ENCODE peak calls at places on chromosome 15, in six cellular contexts. One of them, this sample, is unnamed.

GRCh38 chr15:48899793-48900192 is 21.9 kb downstream of the EID1 start:
- DNase-seq in HepG2: no peak
- DNase-seq in K562: no peak
- DNase-seq in GM12891: no peak
- DNase-seq in SK-N-SH: no peak
- DNase-seq in GM12878: no peak
- DNase-seq in this sample: no peak

GRCh38 chr15:83436513-83437158 is 10.5 kb upstream of the SH3GL3 start:
- DNase-seq in GM12891: no peak
- DNase-seq in K562: peak; percentile 22
- DNase-seq in SK-N-SH: peak; percentile 42
- DNase-seq in GM12878: no peak
- DNase-seq in HepG2: peak; percentile 7
- DNase-seq in this sample: no peak

GRCh38 chr15:31212286-31212685 is 110.8 kb upstream of the TRPM1 start:
- DNase-seq in HepG2: no peak
- DNase-seq in GM12878: no peak
- DNase-seq in GM12891: no peak
- DNase-seq in K562: no peak
- DNase-seq in SK-N-SH: no peak
- DNase-seq in this sample: no peak

GRCh38 chr15:22811640-22812039 is 25.2 kb downstream of the NIPA1 start:
- DNase-seq in K562: no peak
- DNase-seq in HepG2: peak; percentile 39
- DNase-seq in GM12891: no peak
- DNase-seq in GM12878: no peak
- DNase-seq in SK-N-SH: no peak
- DNase-seq in this sample: no peak

GRCh38 chr15:93459396-93459795 is 370.4 kb upstream of the RGMA start:
- DNase-seq in HepG2: no peak
- DNase-seq in GM12878: no peak
- DNase-seq in K562: no peak
- DNase-seq in SK-N-SH: no peak
- DNase-seq in GM12891: no peak
- DNase-seq in this sample: no peak

GRCh38 chr15:56464893-56465520 is at the start of gene MNS1:
- DNase-seq in SK-N-SH: peak; percentile 93
- DNase-seq in GM12891: peak; percentile 74
- DNase-seq in GM12878: peak; percentile 95
- DNase-seq in K562: peak; percentile 83
- DNase-seq in HepG2: peak; percentile 83
- DNase-seq in this sample: peak; percentile 69

GRCh38 chr15:26910715-26911114 is 43.9 kb downstream of the GABRA5 start:
- DNase-seq in SK-N-SH: no peak
- DNase-seq in K562: no peak
- DNase-seq in HepG2: peak; percentile 5
- DNase-seq in GM12878: no peak
- DNase-seq in GM12891: no peak
- DNase-seq in this sample: no peak

GRCh38 chr15:65056868-65057548 is 10.8 kb downstream of the RASL12 start:
- DNase-seq in K562: no peak
- DNase-seq in GM12891: no peak
- DNase-seq in HepG2: peak; percentile 96
- DNase-seq in SK-N-SH: peak; percentile 12
- DNase-seq in GM12878: no peak
- DNase-seq in this sample: no peak

GRCh38 chr15:89356634-89357298 is 22.1 kb upstream of the POLG start:
- DNase-seq in GM12878: no peak
- DNase-seq in HepG2: no peak
- DNase-seq in GM12891: no peak
- DNase-seq in K562: no peak
- DNase-seq in SK-N-SH: peak; percentile 79
- DNase-seq in this sample: no peak

GRCh38 chr15:100284191-100284590 is 57.6 kb downstream of the ADAMTS17 start:
- DNase-seq in SK-N-SH: no peak
- DNase-seq in HepG2: no peak
- DNase-seq in GM12891: no peak
- DNase-seq in GM12878: no peak
- DNase-seq in K562: no peak
- DNase-seq in this sample: no peak

GRCh38 chr15:96123028-96123400 is 207.5 kb upstream of the NR2F2 start:
- DNase-seq in GM12891: no peak
- DNase-seq in GM12878: no peak
- DNase-seq in HepG2: peak; percentile 68
- DNase-seq in SK-N-SH: no peak
- DNase-seq in K562: no peak
- DNase-seq in this sample: no peak

GRCh38 chr15:91917991-91918390 is 64.5 kb downstream of the SLCO3A1 start:
- DNase-seq in GM12878: no peak
- DNase-seq in HepG2: no peak
- DNase-seq in SK-N-SH: no peak
- DNase-seq in K562: no peak
- DNase-seq in GM12891: no peak
- DNase-seq in this sample: no peak

GRCh38 chr15:75177360-75178071 is 24.2 kb upstream of the C15orf39 start:
- DNase-seq in SK-N-SH: peak; percentile 48
- DNase-seq in K562: no peak
- DNase-seq in GM12891: no peak
- DNase-seq in GM12878: no peak
- DNase-seq in HepG2: no peak
- DNase-seq in this sample: no peak

GRCh38 chr15:96340348-96340610 is 9.8 kb downstream of the NR2F2 start:
- DNase-seq in GM12878: no peak
- DNase-seq in HepG2: no peak
- DNase-seq in K562: no peak
- DNase-seq in SK-N-SH: no peak
- DNase-seq in GM12891: no peak
- DNase-seq in this sample: no peak

GRCh38 chr15:29888651-29889050 is 66.4 kb upstream of the TJP1 start:
- DNase-seq in HepG2: no peak
- DNase-seq in GM12878: no peak
- DNase-seq in GM12891: no peak
- DNase-seq in K562: no peak
- DNase-seq in SK-N-SH: no peak
- DNase-seq in this sample: no peak

GRCh38 chr15:36958611-36959010 is 141.7 kb downstream of the MEIS2 start:
- DNase-seq in GM12878: no peak
- DNase-seq in HepG2: no peak
- DNase-seq in K562: no peak
- DNase-seq in GM12891: no peak
- DNase-seq in SK-N-SH: no peak
- DNase-seq in this sample: no peak

GRCh38 chr15:58065445-58066041 is at the start of gene ALDH1A2:
- DNase-seq in HepG2: no peak
- DNase-seq in K562: peak; percentile 74
- DNase-seq in GM12878: no peak
- DNase-seq in SK-N-SH: peak; percentile 64
- DNase-seq in GM12891: no peak
- DNase-seq in this sample: no peak

GRCh38 chr15:74837482-74837881 is 5.5 kb downstream of the ULK3 start:
- DNase-seq in HepG2: no peak
- DNase-seq in K562: no peak
- DNase-seq in GM12878: no peak
- DNase-seq in SK-N-SH: no peak
- DNase-seq in GM12891: no peak
- DNase-seq in this sample: no peak

GRCh38 chr15:67174446-67174845 is 80.0 kb downstream of the AAGAB start:
- DNase-seq in HepG2: no peak
- DNase-seq in K562: no peak
- DNase-seq in GM12878: no peak
- DNase-seq in GM12891: no peak
- DNase-seq in SK-N-SH: no peak
- DNase-seq in this sample: no peak

GRCh38 chr15:67175643-67176071 is 78.8 kb downstream of the AAGAB start:
- DNase-seq in GM12878: peak; percentile 8
- DNase-seq in GM12891: no peak
- DNase-seq in K562: no peak
- DNase-seq in SK-N-SH: no peak
- DNase-seq in HepG2: no peak
- DNase-seq in this sample: no peak

GRCh38 chr15:67173786-67174185 is 80.7 kb downstream of the AAGAB start:
- DNase-seq in GM12891: no peak
- DNase-seq in SK-N-SH: no peak
- DNase-seq in HepG2: no peak
- DNase-seq in K562: no peak
- DNase-seq in GM12878: no peak
- DNase-seq in this sample: no peak

GRCh38 chr15:67176195-67176971 is 78.1 kb downstream of the AAGAB start:
- DNase-seq in HepG2: no peak
- DNase-seq in K562: no peak
- DNase-seq in GM12878: no peak
- DNase-seq in SK-N-SH: peak; percentile 56
- DNase-seq in GM12891: no peak
- DNase-seq in this sample: no peak

DNA sequence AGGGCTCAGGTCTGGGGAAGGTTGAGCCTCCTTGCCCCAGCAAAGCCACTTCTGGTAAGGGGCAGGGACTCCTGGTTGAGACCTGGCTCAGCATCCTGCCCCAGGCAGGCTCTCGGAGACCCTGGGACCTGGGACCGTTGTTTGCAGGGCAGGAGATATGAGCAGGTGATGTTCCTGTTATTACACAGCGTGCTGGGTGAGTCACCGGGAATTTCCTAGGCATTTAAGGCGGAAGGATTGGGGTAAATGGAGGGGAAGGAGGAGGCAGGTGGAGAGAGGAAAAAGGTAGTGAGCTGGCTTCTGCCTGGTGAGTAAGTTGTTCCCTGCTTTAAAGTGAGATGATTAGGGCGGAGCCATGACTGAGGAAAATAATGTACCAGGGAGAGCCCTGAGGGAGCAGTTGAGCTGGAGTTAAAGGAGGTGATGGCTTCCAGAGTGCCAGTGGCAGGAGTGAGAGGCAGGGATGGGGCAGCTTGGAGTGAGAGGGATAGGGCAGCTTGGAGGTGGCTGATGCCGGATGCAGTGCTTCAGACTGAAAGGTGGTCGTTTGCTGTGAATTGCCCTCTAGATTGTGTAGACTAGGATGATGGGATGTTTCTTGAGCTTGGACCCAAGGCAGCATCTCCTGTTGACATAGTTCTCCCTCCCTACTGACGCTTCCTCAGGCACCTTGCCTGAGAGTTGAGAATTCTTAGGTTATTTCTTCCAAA is 79.4 kb downstream of the AAGAB start:
- DNase-seq in SK-N-SH: peak; percentile 58
- DNase-seq in GM12891: no peak
- DNase-seq in HepG2: no peak
- DNase-seq in K562: no peak
- DNase-seq in GM12878: no peak
- DNase-seq in this sample: no peak
- TF ChIP-seq TAF1 in SK-N-SH: no peak
- TF ChIP-seq TAF1 in GM12891: no peak
- TF ChIP-seq TAF1 in HepG2: no peak
- TF ChIP-seq TAF1 in K562: no peak
- TF ChIP-seq TAF1 in GM12878: no peak
- TF ChIP-seq TAF1 in this sample: no peak

DNA sequence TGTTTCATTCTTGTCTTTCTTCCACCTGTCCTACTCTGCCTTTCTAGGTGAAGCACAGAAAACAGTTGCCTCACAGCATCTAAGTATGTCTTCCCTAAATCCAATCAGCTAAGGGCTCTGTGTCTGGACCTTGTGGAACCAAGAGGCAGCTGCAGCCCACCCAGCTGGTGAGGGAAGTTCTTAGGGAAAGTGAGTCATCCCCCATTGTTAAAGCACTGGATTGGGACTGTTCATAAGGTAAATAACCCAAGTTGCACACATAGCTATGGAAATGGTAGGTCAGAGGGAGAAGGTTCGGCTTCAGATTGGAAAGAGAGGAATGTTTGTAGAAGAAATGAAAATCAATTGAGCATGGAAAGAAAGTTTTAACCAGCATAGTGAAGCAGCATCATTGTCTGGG is 18.0 kb upstream of the ARNT2 start:
- DNase-seq in GM12891: no peak
- DNase-seq in K562: no peak
- DNase-seq in GM12878: no peak
- DNase-seq in HepG2: no peak
- DNase-seq in SK-N-SH: no peak
- DNase-seq in this sample: no peak
- TF ChIP-seq POLR2AphosphoS5 in GM12891: no peak
- TF ChIP-seq POLR2AphosphoS5 in K562: no peak
- TF ChIP-seq POLR2AphosphoS5 in GM12878: no peak
- TF ChIP-seq POLR2AphosphoS5 in HepG2: no peak
- TF ChIP-seq POLR2AphosphoS5 in SK-N-SH: no peak
- TF ChIP-seq POLR2AphosphoS5 in this sample: no peak

GRCh38 chr15:66115568-66116206 is 137.9 kb downstream of the MEGF11 start:
- DNase-seq in K562: no peak
- DNase-seq in GM12878: no peak
- DNase-seq in SK-N-SH: no peak
- DNase-seq in GM12891: no peak
- DNase-seq in HepG2: no peak
- DNase-seq in this sample: no peak
- TF ChIP-seq TAF1 in K562: no peak
- TF ChIP-seq TAF1 in GM12878: no peak
- TF ChIP-seq TAF1 in SK-N-SH: no peak
- TF ChIP-seq TAF1 in GM12891: no peak
- TF ChIP-seq TAF1 in HepG2: no peak
- TF ChIP-seq TAF1 in this sample: no peak

GRCh38 chr15:52292780-52293392 is 2.7 kb downstream of the MYO5C start:
- DNase-seq in K562: no peak
- DNase-seq in GM12891: no peak
- DNase-seq in SK-N-SH: no peak
- DNase-seq in HepG2: no peak
- DNase-seq in GM12878: no peak
- DNase-seq in this sample: no peak

GRCh38 chr15:52294881-52295420 is 653 bp downstream of the MYO5C start:
- DNase-seq in HepG2: peak; percentile 47
- DNase-seq in GM12878: no peak
- DNase-seq in SK-N-SH: peak; percentile 70
- DNase-seq in GM12891: no peak
- DNase-seq in K562: no peak
- DNase-seq in this sample: no peak

GRCh38 chr15:52291204-52291603 is 4.4 kb downstream of the MYO5C start:
- DNase-seq in SK-N-SH: no peak
- DNase-seq in GM12891: peak; percentile 25
- DNase-seq in HepG2: no peak
- DNase-seq in GM12878: peak; percentile 7
- DNase-seq in K562: no peak
- DNase-seq in this sample: no peak

GRCh38 chr15:52290800-52291199 is 4.8 kb downstream of the MYO5C start:
- DNase-seq in GM12878: no peak
- DNase-seq in GM12891: no peak
- DNase-seq in SK-N-SH: no peak
- DNase-seq in K562: no peak
- DNase-seq in HepG2: no peak
- DNase-seq in this sample: no peak

DNA sequence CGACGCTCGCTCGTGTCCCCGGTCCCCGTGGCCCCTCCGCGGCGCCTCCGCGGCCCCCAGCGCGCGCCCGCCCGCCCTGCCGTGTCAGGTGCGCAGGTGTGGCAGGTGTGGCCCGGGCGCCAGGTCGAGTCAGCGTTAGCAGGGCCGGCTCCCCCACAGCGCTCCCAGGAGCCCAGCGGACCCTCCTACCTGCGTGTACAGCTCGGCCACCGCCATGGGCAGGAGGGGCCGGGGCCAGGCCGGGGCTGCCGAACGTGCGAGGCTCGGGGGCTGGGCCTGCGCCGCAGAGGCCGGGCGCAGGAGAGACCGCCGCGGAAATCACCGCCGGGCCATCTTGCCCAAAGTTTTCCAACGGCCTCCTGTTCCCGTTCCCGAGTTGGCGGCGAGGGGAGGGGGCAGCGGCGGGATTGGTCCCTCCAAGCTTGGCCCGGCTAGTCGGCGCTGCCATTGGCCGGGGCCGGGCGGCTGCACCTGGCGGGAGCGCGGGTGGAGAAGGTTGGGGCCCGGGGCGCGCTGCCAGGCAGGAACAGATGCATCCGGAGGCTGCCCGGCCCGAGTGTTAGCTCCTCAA is at the start of gene MYO5C:
- DNase-seq in GM12878: no peak
- DNase-seq in K562: no peak
- DNase-seq in HepG2: peak; percentile 68
- DNase-seq in SK-N-SH: peak; percentile 89
- DNase-seq in GM12891: peak; percentile 28
- DNase-seq in this sample: no peak
- TF ChIP-seq POLR2AphosphoS5 in GM12878: no peak
- TF ChIP-seq POLR2AphosphoS5 in K562: no peak
- TF ChIP-seq POLR2AphosphoS5 in HepG2: peak; percentile 64
- TF ChIP-seq POLR2AphosphoS5 in SK-N-SH: no peak
- TF ChIP-seq POLR2AphosphoS5 in GM12891: no peak
- TF ChIP-seq POLR2AphosphoS5 in this sample: no peak

This sample was measured in GM12892.